ENCODE peak calls at places on chromosome 4, in four cellular contexts. V, M, F and Z are unnamed samples.

GRCh38 chr4:68250151-68250930 is 4.8 kb upstream of the TMPRSS11B start:
- DNase-seq in V (no peak), M (no peak), F (no peak), Z (no peak)

GRCh38 chr4:168273838-168274237 is 44.7 kb downstream of the DDX60 start:
- DNase-seq in V (no peak), M (no peak), F (no peak), Z (peak)

GRCh38 chr4:139028191-139028661 is 12.6 kb downstream of the NOCT start:
- DNase-seq in V (no peak), M (no peak), F (no peak), Z (no peak)

GRCh38 chr4:185834088-185834487 is 22.1 kb upstream of the SORBS2 start:
- DNase-seq in V (no peak), M (no peak), F (no peak), Z (no peak)

GRCh38 chr4:173346074-173346473 is 11.9 kb upstream of the HMGB2 start:
- DNase-seq in V (no peak), M (no peak), F (no peak), Z (peak)

GRCh38 chr4:124694961-124695598 is 17.5 kb downstream of the ANKRD50 start:
- DNase-seq in V (no peak), M (no peak), F (no peak), Z (no peak)

GRCh38 chr4:152626790-152627189 is 53.0 kb downstream of the TMEM154 start:
- DNase-seq in V (no peak), M (no peak), F (no peak), Z (no peak)

GRCh38 chr4:159216834-159217233 is 114.0 kb downstream of the RAPGEF2 start:
- DNase-seq in V (no peak), M (no peak), F (no peak), Z (no peak)

GRCh38 chr4:1207603-1208265 is 35.4 kb upstream of the SPON2 start:
- DNase-seq in V (peak), M (peak), F (peak), Z (no peak)
- H3K27ac ChIP-seq in V (no peak), M (peak), F (peak), Z (no peak)

GRCh38 chr4:174713181-174713580 is 115.9 kb downstream of the GLRA3 start:
- DNase-seq in V (no peak), M (no peak), F (no peak), Z (no peak)
- H3K4me3 ChIP-seq in V (no peak), M (no peak), F (no peak), Z (no peak)

GRCh38 chr4:113968473-113968872 is 11.0 kb downstream of the ARSJ start:
- DNase-seq in V (no peak), M (no peak), F (no peak), Z (no peak)
- TF ChIP-seq CTCF in V (no peak), M (no peak), F (no peak), Z (no peak)

DNA sequence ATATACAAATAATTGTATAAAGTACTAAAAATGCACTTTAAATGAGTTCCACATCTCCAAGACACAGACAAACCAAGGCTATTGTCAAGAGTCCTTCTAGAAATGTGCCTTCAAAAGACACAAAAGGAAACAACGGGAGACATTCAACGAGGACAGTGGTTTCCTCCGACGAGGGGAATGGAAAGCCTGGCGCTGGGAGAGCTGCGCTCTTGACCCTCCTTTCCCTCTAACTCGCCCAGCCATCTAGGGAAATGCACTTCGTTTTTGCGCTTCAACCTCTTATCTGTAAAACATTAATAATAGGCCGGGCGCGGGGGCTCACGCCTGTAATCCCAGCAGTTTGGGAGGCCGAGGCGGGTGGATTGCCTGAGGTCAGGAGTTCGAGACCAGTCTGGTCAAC is 37.0 kb downstream of the ZFP42 start:
- DNase-seq in V (peak), M (no peak), F (no peak), Z (no peak)
- H3K27ac ChIP-seq in V (peak), M (no peak), F (no peak), Z (no peak)

DNA sequence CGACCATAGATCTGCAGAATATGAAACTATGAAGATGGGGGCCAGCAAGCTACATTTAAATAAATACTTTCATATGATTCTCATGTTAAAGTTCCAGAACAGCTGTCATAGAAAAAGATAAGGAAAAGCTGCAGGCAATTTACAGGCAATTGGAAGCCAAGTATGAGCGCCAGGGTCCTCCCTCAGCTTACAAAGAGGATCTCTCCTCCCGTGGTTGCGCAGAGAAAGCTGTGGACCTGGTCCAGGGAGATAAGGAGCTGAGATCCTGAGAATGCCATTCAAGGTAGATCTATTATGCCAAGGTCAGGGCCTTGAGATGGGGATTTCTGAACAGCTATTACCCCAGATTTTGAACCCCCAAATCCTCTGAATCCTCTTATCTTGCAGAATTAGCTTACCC is 25.7 kb upstream of the FRAS1 start:
- DNase-seq in V (no peak), M (no peak), F (no peak), Z (no peak)
- H3K4me3 ChIP-seq in V (no peak), M (no peak), F (no peak), Z (no peak)

GRCh38 chr4:75087416-75087815 is 154.5 kb downstream of the PARM1 start:
- DNase-seq in V (no peak), M (no peak), F (no peak), Z (no peak)

GRCh38 chr4:75087865-75088264 is 154.9 kb downstream of the PARM1 start:
- DNase-seq in V (no peak), M (no peak), F (no peak), Z (no peak)

GRCh38 chr4:75089206-75089605 is 156.3 kb downstream of the PARM1 start:
- DNase-seq in V (no peak), M (no peak), F (no peak), Z (no peak)
- TF ChIP-seq CTCF in V (no peak), M (no peak), F (no peak), Z (no peak)

GRCh38 chr4:25031077-25031606 is 396 bp upstream of the LGI2 start:
- DNase-seq in V (peak), M (no peak), F (no peak), Z (no peak)

GRCh38 chr4:25029479-25030282 is 1.1 kb downstream of the LGI2 start:
- DNase-seq in V (peak), M (no peak), F (no peak), Z (no peak)

GRCh38 chr4:25032126-25032525 is 1.4 kb upstream of the LGI2 start:
- DNase-seq in V (no peak), M (no peak), F (no peak), Z (no peak)

DNA sequence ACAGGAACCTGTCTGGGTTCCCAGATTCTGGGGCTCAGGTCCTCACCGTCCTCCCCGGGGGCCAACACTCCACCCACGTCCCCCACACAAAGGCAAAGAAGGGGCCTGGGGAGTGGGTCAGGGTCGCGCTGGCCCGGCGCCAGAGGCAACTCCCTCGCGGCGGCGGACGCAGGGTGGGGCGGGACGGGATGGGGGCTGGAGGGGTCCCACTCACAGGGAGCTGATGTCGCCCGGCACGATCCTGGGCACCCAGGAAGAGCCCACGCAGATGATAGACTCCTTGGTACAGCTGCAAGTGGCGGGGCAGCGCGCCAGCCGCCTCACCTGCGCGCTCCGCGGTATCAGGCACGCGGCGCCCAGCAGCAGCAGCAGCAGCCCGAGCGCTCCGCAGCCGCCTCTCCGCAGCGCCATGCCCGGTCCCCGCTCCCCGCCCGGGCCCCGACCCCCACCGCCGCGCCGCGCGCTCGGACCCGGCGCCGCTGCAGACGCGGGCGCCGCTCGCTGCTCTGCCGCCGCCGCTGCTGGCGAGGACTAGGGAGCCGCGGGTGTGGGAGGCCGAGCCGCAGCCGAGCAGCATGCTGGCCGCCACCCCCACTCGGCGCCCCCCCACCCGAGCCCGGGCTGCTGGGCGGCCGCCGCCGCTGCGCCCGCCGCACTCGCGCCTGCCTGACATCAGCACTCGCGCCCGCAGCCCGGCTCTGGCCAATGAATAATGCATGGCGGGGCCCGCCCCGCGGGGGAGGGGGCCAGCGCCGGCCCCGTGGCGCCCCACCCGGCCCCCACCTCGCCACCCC is at the start of gene LGI2:
- DNase-seq in V (peak), M (no peak), F (peak), Z (no peak)
- H3K27ac ChIP-seq in V (no peak), M (no peak), F (no peak), Z (no peak)

GRCh38 chr4:112908511-112908910 is 140.9 kb upstream of the ANK2 start:
- DNase-seq in V (no peak), M (no peak), F (no peak), Z (no peak)

GRCh38 chr4:112905728-112906127 is 143.7 kb upstream of the ANK2 start:
- DNase-seq in V (no peak), M (no peak), F (no peak), Z (no peak)

GRCh38 chr4:112910109-112910736 is 139.2 kb upstream of the ANK2 start:
- DNase-seq in V (no peak), M (no peak), F (no peak), Z (peak)
- H3K4me3 ChIP-seq in V (no peak), M (no peak), F (peak), Z (peak)

GRCh38 chr4:133465022-133465421 is 315.9 kb downstream of the PCDH10 start:
- DNase-seq in V (no peak), M (no peak), F (no peak), Z (no peak)
- TF ChIP-seq CTCF in V (no peak), M (no peak), F (no peak), Z (no peak)

DNA sequence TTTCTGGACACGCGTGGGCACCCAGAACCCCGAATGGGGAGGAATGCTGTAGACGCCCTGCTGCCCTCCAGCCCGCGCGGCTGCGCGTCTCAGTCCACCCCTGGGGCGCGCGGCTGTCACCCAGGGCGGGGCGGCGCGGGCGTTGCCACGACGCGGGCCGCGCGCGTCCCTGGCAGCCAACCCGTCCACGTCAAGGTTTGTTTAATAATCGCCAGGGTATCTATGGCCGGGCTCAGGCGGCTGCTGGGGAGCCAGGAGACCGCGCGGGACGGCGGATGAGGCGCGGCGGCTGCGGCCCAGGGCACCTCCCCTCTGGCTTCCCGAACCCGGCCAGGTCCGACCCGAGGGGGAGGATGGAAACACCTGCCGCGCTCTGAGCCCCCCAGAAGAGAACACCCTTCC is at the start of gene SPATA18:
- DNase-seq in V (peak), M (peak), F (peak), Z (no peak)
- H3K27ac ChIP-seq in V (no peak), M (peak), F (peak), Z (peak)